ENCODE peak calls at places on chromosomes 2 and 18, in four cellular contexts. A is endothelial cell of umbilical vein, X is HCT116, M is tibial nerve. B is an unnamed sample.

GRCh38 chr2:212708346-212708745 is 169.7 kb upstream of the ERBB4 start:
- DNase-seq in A (no peak), X (no peak), M (no peak), B (no peak)

GRCh38 chr2:231930601-231931281 is 4.5 kb upstream of the NPPC start:
- DNase-seq in A (no peak), X (no peak), M (no peak), B (peak)

GRCh38 chr2:106030287-106031268 is 163.5 kb downstream of the UXS1 start:
- DNase-seq in A (peak), X (no peak), M (no peak), B (peak)

GRCh38 chr2:140880573-140880972 is 1250.2 kb downstream of the LRP1B start:
- DNase-seq in A (peak), X (no peak), M (no peak), B (no peak)

GRCh38 chr2:234995332-234996007 is 43.7 kb downstream of the SH3BP4 start:
- DNase-seq in A (no peak), X (no peak), M (peak), B (no peak)

GRCh38 chr18:28584726-28585125 is 407.8 kb upstream of the CDH2 start:
- DNase-seq in A (no peak), X (peak), M (no peak), B (no peak)

GRCh38 chr2:24490674-24491625 is at the start of gene NCOA1:
- DNase-seq in A (peak), X (peak), M (peak), B (peak)

GRCh38 chr2:148687543-148687942 is 43.0 kb downstream of the EPC2 start:
- DNase-seq in A (no peak), X (no peak), M (no peak), B (no peak)

GRCh38 chr2:185736210-185736609 is 2.4 kb upstream of the FSIP2 start:
- DNase-seq in A (no peak), X (no peak), M (no peak), B (no peak)

GRCh38 chr2:2845796-2846315 is 514.8 kb upstream of the MYT1L start:
- DNase-seq in A (no peak), X (no peak), M (no peak), B (no peak)

GRCh38 chr2:238458641-238459040 is 31.9 kb downstream of the ASB1 start:
- DNase-seq in A (no peak), X (no peak), M (no peak), B (no peak)
- TF ChIP-seq POLR2A in A (no peak), X (no peak), M (no peak), B (no peak)

DNA sequence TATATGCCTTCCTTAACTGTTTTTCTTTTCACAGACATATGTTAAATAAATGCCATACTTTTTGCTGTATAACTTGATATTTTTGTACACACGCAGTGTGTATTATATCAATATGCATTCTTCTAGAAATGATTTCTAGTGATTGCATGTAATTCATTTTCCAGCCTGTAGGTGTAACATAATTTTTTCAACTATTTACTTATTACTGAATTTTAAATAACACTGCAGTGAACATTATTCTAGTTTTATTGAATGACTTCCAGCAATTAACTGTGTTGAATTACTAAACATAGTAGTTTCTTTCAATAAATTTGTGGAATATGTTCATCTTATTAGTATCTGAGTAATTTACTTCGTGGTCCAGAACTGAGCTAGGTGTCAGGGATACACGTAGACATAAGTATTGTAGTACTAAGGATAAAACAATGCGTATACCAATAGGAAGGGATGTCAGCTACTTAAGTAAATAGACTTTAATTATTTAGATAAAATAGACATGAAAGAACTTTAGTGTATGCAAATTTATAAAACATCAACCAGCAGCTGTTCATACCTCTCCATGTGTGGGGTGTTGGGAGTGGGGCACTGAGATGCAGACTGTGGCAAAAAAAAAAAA is 28.0 kb downstream of the TANC1 start:
- DNase-seq in A (no peak), X (no peak), M (no peak), B (no peak)
- TF ChIP-seq CTCF in A (no peak), X (peak), M (no peak), B (no peak)

DNA sequence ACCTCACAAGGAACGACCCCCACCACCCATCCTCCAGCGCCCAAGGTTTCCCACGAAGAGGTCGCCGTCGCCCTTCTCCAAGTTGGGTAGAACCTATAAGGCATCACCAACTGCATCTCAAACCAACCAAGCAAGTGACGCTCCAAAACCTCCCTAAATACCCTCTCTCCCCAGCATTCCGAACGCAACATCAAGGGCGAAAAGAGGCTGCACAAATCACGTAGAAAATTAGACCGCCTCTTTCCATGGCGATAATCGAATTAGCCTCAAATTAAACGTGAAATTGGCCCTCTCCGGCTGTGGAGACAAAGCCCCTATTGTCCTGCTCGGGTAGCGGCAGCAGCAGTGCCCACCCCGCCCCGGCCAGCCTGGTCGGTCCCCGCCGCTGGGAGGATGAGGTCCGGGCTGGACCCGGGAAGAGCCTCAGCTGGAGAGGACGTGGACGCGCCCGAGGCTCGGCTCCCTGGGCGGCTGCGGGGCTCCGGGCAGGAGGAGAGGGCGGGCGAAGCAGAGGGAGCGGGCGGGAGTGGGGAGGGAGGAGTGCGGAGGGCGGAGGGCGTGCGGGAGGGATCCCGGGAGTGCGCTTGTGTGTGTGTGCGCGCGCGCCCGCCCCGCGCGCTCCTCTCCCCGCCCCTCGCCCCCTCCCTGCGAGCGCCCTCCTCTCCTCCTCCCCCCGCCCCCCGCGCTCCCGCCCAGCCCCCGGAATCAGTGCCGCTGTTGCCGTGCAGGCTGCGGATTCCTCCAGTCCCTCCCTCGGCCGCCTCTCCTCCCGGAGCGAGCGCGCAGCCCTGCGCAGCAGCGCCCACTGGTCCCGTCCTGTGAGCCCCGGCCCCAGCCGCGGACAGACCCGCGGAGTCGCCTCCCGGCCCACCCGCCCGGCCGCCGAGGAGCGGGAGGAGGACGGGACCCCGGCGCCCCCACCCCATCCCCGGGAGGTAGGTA is at the start of gene SPTBN1:
- DNase-seq in A (peak), X (peak), M (peak), B (peak)
- TF ChIP-seq POLR2A in A (peak), X (peak), M (peak), B (no peak)

GRCh38 chr18:31497711-31498449 is at the start of gene DSG2:
- DNase-seq in A (no peak), X (no peak), M (no peak), B (peak)
- TF ChIP-seq CTCF in A (no peak), X (no peak), M (no peak), B (no peak)

GRCh38 chr2:177212106-177212894 is at the start of gene HNRNPA3:
- DNase-seq in A (peak), X (peak), M (peak), B (peak)
- TF ChIP-seq POLR2A in A (peak), X (peak), M (peak), B (no peak)